ENCODE peak calls at places on chromosomes 13 and 19, in four cellular contexts. One of them, this sample, is unnamed.

GRCh38 chr19:3617463-3617862 is 9.1 kb downstream of the CACTIN start:
- DNase-seq in type B pancreatic cell: no peak
- DNase-seq in left lobe of liver: no peak
- DNase-seq in heart right ventricle: no peak
- DNase-seq in this sample: no peak

GRCh38 chr13:73158851-73159250 is 100.0 kb downstream of the KLF5 start:
- DNase-seq in type B pancreatic cell: no peak
- DNase-seq in heart right ventricle: no peak
- DNase-seq in left lobe of liver: no peak
- DNase-seq in this sample: no peak

GRCh38 chr19:55208880-55209429 is 346 bp downstream of the PTPRH start:
- DNase-seq in type B pancreatic cell: no peak
- DNase-seq in left lobe of liver: no peak
- DNase-seq in heart right ventricle: no peak
- DNase-seq in this sample: no peak

GRCh38 chr19:29517946-29518345 is 7.8 kb upstream of the VSTM2B start:
- DNase-seq in type B pancreatic cell: no peak
- DNase-seq in heart right ventricle: no peak
- DNase-seq in left lobe of liver: no peak
- DNase-seq in this sample: no peak

GRCh38 chr13:94761407-94761806 is 49.1 kb upstream of the SOX21 start:
- DNase-seq in heart right ventricle: no peak
- DNase-seq in type B pancreatic cell: no peak
- DNase-seq in left lobe of liver: no peak
- DNase-seq in this sample: no peak

GRCh38 chr13:85565652-85566051 is 233.6 kb downstream of the SLITRK6 start:
- DNase-seq in heart right ventricle: no peak
- DNase-seq in type B pancreatic cell: no peak
- DNase-seq in left lobe of liver: no peak
- DNase-seq in this sample: no peak

GRCh38 chr13:66508153-66508909 is 721.8 kb downstream of the PCDH9 start:
- DNase-seq in heart right ventricle: no peak
- DNase-seq in left lobe of liver: no peak
- DNase-seq in type B pancreatic cell: no peak
- DNase-seq in this sample: no peak

GRCh38 chr13:37163626-37164365 is 58.3 kb upstream of the CSNK1A1L start:
- DNase-seq in type B pancreatic cell: no peak
- DNase-seq in left lobe of liver: no peak
- DNase-seq in heart right ventricle: no peak
- DNase-seq in this sample: no peak

GRCh38 chr13:25753976-25754375 is 297.8 kb downstream of the SHISA2 start:
- DNase-seq in left lobe of liver: no peak
- DNase-seq in type B pancreatic cell: no peak
- DNase-seq in heart right ventricle: no peak
- DNase-seq in this sample: no peak

GRCh38 chr13:38944219-38944618 is 46.4 kb downstream of the STOML3 start:
- DNase-seq in left lobe of liver: no peak
- DNase-seq in heart right ventricle: no peak
- DNase-seq in type B pancreatic cell: no peak
- DNase-seq in this sample: no peak

GRCh38 chr13:94978516-94978915 is 266.2 kb upstream of the SOX21 start:
- DNase-seq in type B pancreatic cell: no peak
- DNase-seq in left lobe of liver: no peak
- DNase-seq in heart right ventricle: no peak
- DNase-seq in this sample: no peak

GRCh38 chr19:53102186-53102585 is 1.0 kb downstream of the ZNF160 start:
- DNase-seq in heart right ventricle: no peak
- DNase-seq in left lobe of liver: no peak
- DNase-seq in type B pancreatic cell: no peak
- DNase-seq in this sample: no peak

GRCh38 chr13:99766641-99767045 is 204.9 kb downstream of the ZIC5 start:
- DNase-seq in heart right ventricle: no peak
- DNase-seq in type B pancreatic cell: no peak
- DNase-seq in left lobe of liver: no peak
- DNase-seq in this sample: no peak

GRCh38 chr19:16233836-16234551 is 36.3 kb downstream of the AP1M1 start:
- DNase-seq in type B pancreatic cell: no peak
- DNase-seq in heart right ventricle: no peak
- DNase-seq in left lobe of liver: no peak
- DNase-seq in this sample: no peak

GRCh38 chr19:30781047-30781446 is 408.9 kb downstream of the ZNF536 start:
- DNase-seq in type B pancreatic cell: no peak
- DNase-seq in heart right ventricle: no peak
- DNase-seq in left lobe of liver: no peak
- DNase-seq in this sample: no peak

GRCh38 chr13:49441846-49442245 is 2.0 kb downstream of the CAB39L start:
- DNase-seq in left lobe of liver: no peak
- DNase-seq in type B pancreatic cell: no peak
- DNase-seq in heart right ventricle: no peak
- DNase-seq in this sample: no peak

GRCh38 chr19:2154587-2155075 is 3.3 kb upstream of the AP3D1 start:
- DNase-seq in heart right ventricle: no peak
- DNase-seq in type B pancreatic cell: no peak
- DNase-seq in left lobe of liver: no peak
- DNase-seq in this sample: no peak

GRCh38 chr13:85833938-85834337 is 34.7 kb upstream of the SLITRK6 start:
- DNase-seq in type B pancreatic cell: no peak
- DNase-seq in left lobe of liver: no peak
- DNase-seq in heart right ventricle: no peak
- DNase-seq in this sample: no peak

This sample was measured in mesenteric fat pad.